ENCODE peak calls at places on chromosomes 11 and 22, in four cellular contexts. H, J, M and P are unnamed samples.

GRCh38 chr22:25437414-25438160 is 126.9 kb upstream of the GRK3 start:
- DNase-seq in H (no peak), J (no peak), M (no peak), P (no peak)

GRCh38 chr11:3134651-3135490 is 30.2 kb downstream of the OSBPL5 start:
- DNase-seq in H (peak), J (no peak), M (no peak), P (peak)

GRCh38 chr11:9972917-9973504 is 309.1 kb downstream of the SWAP70 start:
- DNase-seq in H (no peak), J (peak), M (no peak), P (no peak)

GRCh38 chr11:61711037-61711436 is 30.8 kb downstream of the DAGLA start:
- DNase-seq in H (no peak), J (no peak), M (no peak), P (no peak)

GRCh38 chr11:116874251-116874650 is 36.8 kb upstream of the APOA1 start:
- DNase-seq in H (no peak), J (peak), M (no peak), P (no peak)

GRCh38 chr11:9150501-9150900 is 59.1 kb upstream of the SCUBE2 start:
- DNase-seq in H (no peak), J (peak), M (no peak), P (no peak)

GRCh38 chr11:34654491-34655334 is 33.8 kb downstream of the EHF start:
- DNase-seq in H (peak), J (peak), M (no peak), P (no peak)

GRCh38 chr11:9273430-9274336 is 8.5 kb upstream of the DENND5A start:
- DNase-seq in H (no peak), J (peak), M (no peak), P (no peak)

GRCh38 chr22:36730176-36730858 is 26.8 kb upstream of the CACNG2 start:
- DNase-seq in H (no peak), J (no peak), M (no peak), P (no peak)

GRCh38 chr11:45802531-45803317 is 2.2 kb upstream of the SLC35C1 start:
- DNase-seq in H (no peak), J (no peak), M (no peak), P (no peak)

GRCh38 chr11:106482920-106483761 is 405.7 kb downstream of the AASDHPPT start:
- DNase-seq in H (no peak), J (peak), M (no peak), P (no peak)

GRCh38 chr11:126403658-126404057 is 48.2 kb downstream of the ST3GAL4 start:
- DNase-seq in H (no peak), J (peak), M (no peak), P (no peak)

GRCh38 chr11:60972182-60973030 is 926 bp downstream of the CD6 start:
- DNase-seq in H (no peak), J (no peak), M (no peak), P (peak)

GRCh38 chr11:8693010-8693551 is 10.5 kb downstream of the RPL27A start:
- DNase-seq in H (no peak), J (no peak), M (no peak), P (no peak)

GRCh38 chr11:106524446-106524845 is 447.0 kb downstream of the AASDHPPT start:
- DNase-seq in H (no peak), J (no peak), M (no peak), P (no peak)

GRCh38 chr22:44373234-44373633 is 60.5 kb upstream of the SHISAL1 start:
- DNase-seq in H (no peak), J (no peak), M (no peak), P (peak)

GRCh38 chr11:70473186-70473872 is 75.0 kb downstream of the CTTN start:
- DNase-seq in H (no peak), J (no peak), M (no peak), P (no peak)